ENCODE peak calls at places on chromosomes 12 and 14, in ten cellular contexts. K is A549; I is heart right ventricle; G is heart left ventricle; Q is Panc1; B is coronary artery; O is HepG2; S is CD8-positive, alpha-beta T cell; D is foreskin fibroblast; C is endodermal cell. M is an unnamed sample.

GRCh38 chr12:109534456-109534855 is 38.8 kb downstream of the MMAB start:
- DNase-seq in G (no peak), K (no peak), S (no peak), D (no peak), Q (no peak), O (no peak), I (no peak), C (no peak), B (no peak), M (no peak)

GRCh38 chr14:33834956-33835655 is 115.8 kb downstream of the EGLN3 start:
- DNase-seq in K (no peak), O (no peak), G (no peak), B (no peak), I (no peak), S (no peak), C (no peak), Q (no peak), D (no peak), M (no peak)

GRCh38 chr12:179131-179884 is 34.6 kb downstream of the SLC6A12 start:
- DNase-seq in Q (no peak), C (no peak), D (no peak), O (no peak), G (peak), B (no peak), I (peak), S (no peak), K (no peak), M (no peak)

GRCh38 chr12:62895351-62895750 is 39.6 kb downstream of the PPM1H start:
- DNase-seq in C (no peak), O (peak), I (no peak), B (no peak), S (no peak), G (no peak), K (no peak), Q (no peak), D (no peak), M (no peak)

GRCh38 chr12:29893002-29893401 is 109.3 kb upstream of the TMTC1 start:
- DNase-seq in C (no peak), D (no peak), Q (no peak), K (no peak), B (no peak), S (no peak), G (no peak), I (no peak), O (no peak), M (no peak)

GRCh38 chr14:90778468-90779255 is 37.6 kb downstream of the TTC7B start:
- DNase-seq in O (no peak), K (no peak), Q (no peak), C (peak), B (peak), G (no peak), S (no peak), I (no peak), D (no peak), M (no peak)

GRCh38 chr14:102344084-102344483 is 18.6 kb downstream of the CINP start:
- DNase-seq in I (no peak), O (no peak), D (no peak), S (no peak), G (no peak), Q (no peak), K (no peak), C (no peak), B (no peak), M (no peak)

GRCh38 chr14:58882577-58883018 is 244.8 kb downstream of the DACT1 start:
- DNase-seq in K (no peak), S (no peak), Q (no peak), O (no peak), G (no peak), D (peak), B (no peak), I (no peak), C (no peak), M (peak)

GRCh38 chr12:58803893-58804292 is 116.4 kb downstream of the LRIG3 start:
- DNase-seq in S (no peak), B (no peak), G (no peak), K (no peak), D (peak), Q (no peak), C (no peak), I (no peak), O (no peak), M (peak)

GRCh38 chr14:95889236-95889979 is 12.8 kb downstream of the TUNAR start:
- DNase-seq in I (no peak), C (peak), S (no peak), D (no peak), G (no peak), O (no peak), B (no peak), Q (no peak), K (no peak), M (no peak)

GRCh38 chr14:53411110-53411509 is 258.0 kb upstream of the DDHD1 start:
- DNase-seq in B (no peak), D (peak), S (no peak), O (no peak), Q (no peak), I (no peak), C (no peak), G (peak), K (no peak), M (peak)

GRCh38 chr14:66330916-66331315 is 155.3 kb upstream of the CCDC196 start:
- DNase-seq in G (no peak), D (no peak), S (no peak), O (no peak), I (no peak), B (no peak), C (no peak), Q (no peak), K (no peak), M (peak)

GRCh38 chr12:45547132-45547531 is 182.4 kb upstream of the ARID2 start:
- DNase-seq in Q (no peak), I (no peak), C (peak), K (no peak), G (no peak), O (no peak), S (no peak), B (no peak), D (no peak), M (no peak)

GRCh38 chr12:124738636-124739467 is 124.8 kb downstream of the SCARB1 start:
- DNase-seq in O (peak), B (no peak), Q (no peak), D (no peak), K (no peak), S (no peak), C (no peak), I (no peak), G (no peak), M (no peak)

GRCh38 chr12:50215033-50215432 is 47.9 kb upstream of the CERS5 start:
- DNase-seq in G (no peak), D (no peak), I (no peak), C (no peak), K (no peak), O (no peak), B (no peak), S (no peak), Q (no peak), M (peak)

GRCh38 chr12:50214018-50214417 is 46.8 kb upstream of the CERS5 start:
- DNase-seq in D (no peak), S (no peak), Q (no peak), B (no peak), G (no peak), O (no peak), K (no peak), C (no peak), I (no peak), M (no peak)

GRCh38 chr12:50212071-50212467 is 44.9 kb upstream of the CERS5 start:
- DNase-seq in K (no peak), I (no peak), D (no peak), S (no peak), G (no peak), Q (no peak), O (no peak), C (no peak), B (no peak), M (no peak)

GRCh38 chr12:50213439-50213838 is 46.3 kb upstream of the CERS5 start:
- DNase-seq in G (no peak), D (no peak), K (no peak), Q (no peak), I (no peak), B (no peak), C (no peak), S (no peak), O (no peak), M (no peak)

DNA sequence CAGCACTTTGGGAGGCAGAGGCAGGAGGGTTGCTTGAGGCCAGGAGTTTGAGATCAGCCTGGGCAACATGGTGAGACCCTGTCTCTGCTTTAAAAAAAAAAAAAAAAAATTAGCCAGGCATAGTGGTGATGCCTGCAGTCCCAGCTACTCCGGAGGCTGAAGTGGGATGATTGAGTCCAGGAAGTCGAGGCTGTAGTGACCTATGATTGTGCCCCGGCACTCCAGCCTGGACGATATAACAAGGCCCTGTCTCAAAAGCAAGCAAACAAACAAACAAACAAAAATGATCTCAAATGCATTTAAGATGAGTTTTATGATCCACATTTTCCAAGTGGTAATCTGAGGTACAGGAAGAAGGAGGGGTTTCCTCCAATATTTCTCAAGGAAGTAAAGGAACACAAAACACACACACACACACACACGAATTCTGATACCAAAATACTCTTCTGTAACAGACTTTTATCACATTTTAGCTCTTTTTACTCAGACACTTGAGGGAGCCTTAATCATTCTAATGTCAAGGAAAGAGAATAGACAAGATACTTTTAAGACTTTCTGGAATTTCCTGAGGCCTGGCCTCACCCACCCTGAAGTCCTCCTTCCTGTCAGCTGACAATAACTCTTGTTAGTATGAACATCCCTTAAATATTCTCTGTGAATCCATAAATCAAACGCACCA is 44.4 kb upstream of the CERS5 start:
- DNase-seq in Q (no peak), O (no peak), B (no peak), K (no peak), C (no peak), D (no peak), I (no peak), G (no peak), S (no peak), M (peak)
- TF ChIP-seq CTCF in Q (no peak), O (no peak), B (no peak), K (peak), C (no peak), D (no peak), I (no peak), G (no peak), S (no peak), M (no peak)

DNA sequence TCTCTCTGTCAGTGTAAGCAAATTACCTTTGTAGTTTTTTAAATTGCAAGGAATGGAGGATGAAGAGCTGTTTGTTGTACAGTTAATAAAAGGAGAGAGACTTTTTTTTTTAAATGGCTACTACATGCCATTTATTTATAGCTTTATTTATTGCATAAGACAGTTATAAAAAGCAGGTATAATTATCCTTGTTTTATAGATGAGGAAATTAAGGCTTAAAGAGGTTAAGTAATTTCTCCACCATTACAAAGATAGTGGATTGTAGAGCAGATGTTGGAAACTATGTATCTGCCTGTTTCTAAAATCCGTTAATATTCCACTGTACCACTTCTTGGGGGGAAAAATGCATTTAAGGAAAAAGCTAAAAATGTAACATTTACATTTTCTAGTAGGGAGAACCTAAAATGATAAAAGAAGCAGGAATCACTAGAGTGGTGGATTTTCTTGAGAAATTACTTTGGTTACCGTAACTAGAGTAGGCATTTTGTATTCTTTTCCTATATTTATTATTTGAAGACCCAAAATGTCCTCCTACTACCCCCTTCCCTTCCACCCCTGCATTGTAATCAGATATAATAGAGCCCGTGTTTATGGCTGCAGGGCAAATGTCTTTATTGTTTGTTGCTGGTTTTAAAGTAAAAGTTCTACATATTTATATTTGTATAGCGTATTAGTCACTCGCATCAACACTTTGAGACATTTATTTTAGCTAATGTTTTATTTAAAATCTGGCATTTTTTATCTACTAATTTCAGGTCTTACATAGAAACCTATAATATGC is 2.3 kb downstream of the SNAPC1 start:
- DNase-seq in K (no peak), C (no peak), D (no peak), Q (no peak), B (no peak), S (no peak), G (no peak), O (no peak), I (no peak), M (no peak)
- H3K4me3 ChIP-seq in K (peak), C (peak), D (peak), Q (peak), B (no peak), S (no peak), G (no peak), O (peak), I (peak), M (peak)

GRCh38 chr12:55330446-55330845 is at the start of gene OR6C3:
- DNase-seq in B (no peak), D (no peak), S (no peak), C (no peak), K (no peak), O (no peak), I (no peak), Q (no peak), G (no peak), M (no peak)

DNA sequence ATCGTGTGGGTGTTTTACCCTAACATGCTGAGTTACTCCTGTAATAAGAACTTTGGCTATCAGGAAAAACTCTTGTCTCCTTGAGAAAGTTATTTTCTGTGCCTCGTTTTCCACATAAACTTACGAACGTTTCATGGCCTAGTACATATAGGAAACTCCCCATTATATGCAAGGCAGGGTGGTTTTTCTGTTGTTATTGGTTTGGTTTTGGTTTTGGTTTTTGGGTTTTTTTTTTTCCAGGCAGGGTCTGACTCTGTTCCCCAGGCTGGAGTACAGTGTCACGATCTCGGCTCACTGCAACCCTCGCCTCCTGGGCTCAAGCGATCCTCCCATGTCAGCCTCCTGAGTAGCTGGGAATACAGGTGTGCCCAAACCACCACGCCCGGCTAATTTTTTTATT is 5.5 kb downstream of the OR6C3 start:
- DNase-seq in G (no peak), O (no peak), K (no peak), Q (no peak), I (no peak), D (no peak), C (no peak), S (no peak), B (no peak), M (no peak)
- TF ChIP-seq CTCF in G (no peak), O (no peak), K (no peak), Q (no peak), I (no peak), D (no peak), C (no peak), S (no peak), B (no peak), M (no peak)

DNA sequence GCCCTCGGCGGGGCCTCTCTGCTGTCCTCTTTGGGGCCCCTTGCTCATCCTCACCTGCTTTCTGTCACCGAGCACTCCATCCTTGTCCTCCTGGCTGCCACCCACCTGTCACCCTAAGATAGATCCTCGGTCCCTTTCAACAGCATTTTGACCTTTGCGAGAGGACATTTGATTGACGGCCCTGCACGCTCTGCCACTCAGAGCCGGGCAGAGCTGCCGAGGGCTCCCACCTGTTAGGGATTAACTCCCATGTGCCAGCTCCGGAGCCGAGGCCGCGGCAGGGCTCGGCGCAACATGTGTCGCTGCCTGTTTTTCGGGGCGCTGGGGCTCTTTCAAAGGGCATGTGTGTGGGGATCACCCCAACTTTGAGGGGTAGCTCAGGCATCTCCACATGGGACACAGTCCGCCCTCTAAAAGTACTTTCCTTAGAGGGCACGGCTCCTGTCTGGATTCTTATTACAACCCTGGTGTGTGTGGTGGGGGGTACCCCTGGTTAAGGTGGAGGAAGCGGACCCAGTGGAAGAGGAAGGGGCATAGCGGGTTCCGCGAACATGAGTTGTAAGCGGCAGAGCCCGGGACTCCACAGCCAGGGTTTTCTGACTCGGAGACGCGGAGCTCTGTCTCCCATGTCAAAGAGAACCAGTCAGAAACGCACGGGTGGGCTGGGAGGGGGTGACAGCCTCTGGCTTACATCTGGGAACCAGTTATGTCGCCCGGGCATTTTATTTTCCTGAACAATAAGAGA is 800 bp upstream of the MEG3 start:
- DNase-seq in D (no peak), K (no peak), G (no peak), O (no peak), S (no peak), Q (no peak), B (no peak), C (no peak), I (no peak), M (no peak)
- H3K4me3 ChIP-seq in D (peak), K (no peak), G (peak), O (no peak), S (no peak), Q (no peak), B (peak), C (no peak), I (peak), M (peak)

DNA sequence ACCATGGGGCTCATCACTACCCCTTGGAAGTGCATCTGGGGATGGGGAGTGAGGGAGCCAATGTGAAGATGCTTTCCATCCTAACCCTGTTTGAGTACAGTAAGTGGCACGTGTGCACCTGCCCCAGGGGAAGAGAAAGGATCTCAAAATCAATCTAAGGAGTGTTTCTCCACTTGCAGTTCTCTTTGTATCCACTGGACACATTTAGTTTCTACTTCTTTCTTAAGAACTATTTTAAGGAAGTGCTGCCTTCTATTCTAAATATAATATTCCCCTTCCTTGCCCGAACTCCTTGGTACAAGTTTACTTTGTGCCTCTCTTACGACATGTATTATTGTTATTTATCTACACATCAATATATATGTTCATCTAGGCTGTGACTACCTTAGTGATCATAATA is 73.8 kb downstream of the TTC6 start:
- DNase-seq in D (no peak), G (no peak), Q (no peak), C (no peak), S (no peak), O (no peak), K (no peak), B (no peak), I (no peak), M (no peak)
- TF ChIP-seq CTCF in D (no peak), G (no peak), Q (no peak), C (no peak), S (no peak), O (no peak), K (no peak), B (no peak), I (no peak), M (no peak)

GRCh38 chr12:56151672-56152131 is 685 bp upstream of the MYL6B start:
- DNase-seq in C (peak), Q (peak), I (no peak), G (no peak), S (peak), B (no peak), K (peak), D (no peak), O (peak), M (no peak)

GRCh38 chr12:56154246-56154771 is 1.9 kb downstream of the MYL6B start:
- DNase-seq in S (no peak), Q (no peak), I (no peak), O (no peak), K (no peak), D (no peak), G (no peak), C (peak), B (no peak), M (no peak)

GRCh38 chr12:56153291-56154065 is 1.1 kb downstream of the MYL6B start:
- DNase-seq in S (no peak), G (no peak), B (no peak), D (no peak), O (no peak), Q (no peak), I (no peak), C (no peak), K (no peak), M (no peak)

GRCh38 chr12:56152132-56152755 is at the start of gene MYL6B:
- DNase-seq in Q (peak), K (peak), G (peak), S (peak), B (peak), C (peak), I (peak), D (peak), O (peak), M (peak)

GRCh38 chr12:56152756-56153137 is 360 bp downstream of the MYL6B start:
- DNase-seq in S (no peak), K (no peak), Q (no peak), O (no peak), B (no peak), D (no peak), I (no peak), G (no peak), C (no peak), M (no peak)
- H3K4me3 ChIP-seq in S (peak), K (peak), Q (peak), O (peak), B (peak), D (peak), I (peak), G (peak), C (peak), M (peak)